ENCODE peak calls at places on chromosomes 1 and 21, in ten cellular contexts. W, C, G, J, O, B, M, V, A and U are unnamed samples.

GRCh38 chr1:220825819-220826551 is 39.3 kb downstream of the MTARC1 start:
- DNase-seq in W (peak; percentile 33), C (no peak), G (no peak), J (no peak), O (no peak), B (no peak), M (peak; percentile 47), V (no peak), A (no peak), U (no peak)

GRCh38 chr1:197481101-197481500 is 213.0 kb downstream of the CRB1 start:
- DNase-seq in W (no peak), C (no peak), G (peak; percentile 17), J (no peak), O (no peak), B (no peak), M (peak; percentile 37), V (no peak), A (peak; percentile 64), U (peak; percentile 64)

GRCh38 chr1:247287460-247287859 is 31.6 kb downstream of the VN1R5 start:
- DNase-seq in W (no peak), C (no peak), G (no peak), J (no peak), O (no peak), B (no peak), M (no peak), V (no peak), A (no peak), U (no peak)

GRCh38 chr21:37627561-37627960 is 261.0 kb downstream of the DYRK1A start:
- DNase-seq in W (no peak), C (no peak), G (no peak), J (no peak), O (no peak), B (no peak), M (no peak), V (no peak), A (no peak), U (no peak)

GRCh38 chr1:244280859-244281258 is 170.8 kb downstream of the ADSS2 start:
- DNase-seq in W (no peak), C (peak; percentile 45), G (no peak), J (no peak), O (no peak), B (no peak), M (no peak), V (no peak), A (no peak), U (no peak)

GRCh38 chr1:210233216-210233494 is 559 bp downstream of the SERTAD4 start:
- DNase-seq in W (peak; percentile 41), C (no peak), G (no peak), J (no peak), O (no peak), B (no peak), M (no peak), V (no peak), A (no peak), U (no peak)

GRCh38 chr1:1399870-1400575 is 888 bp upstream of the CCNL2 start:
- DNase-seq in W (no peak), C (peak; percentile 35), G (no peak), J (no peak), O (no peak), B (no peak), M (no peak), V (no peak), A (peak; percentile 39), U (no peak)

GRCh38 chr1:60425528-60425927 is 352.0 kb upstream of the C1orf87 start:
- DNase-seq in W (peak; percentile 22), C (peak; percentile 4), G (no peak), J (no peak), O (no peak), B (no peak), M (no peak), V (no peak), A (no peak), U (no peak)

GRCh38 chr21:38351961-38352521 is 95.2 kb downstream of the KCNJ15 start:
- DNase-seq in W (no peak), C (peak; percentile 74), G (peak; percentile 89), J (no peak), O (no peak), B (no peak), M (no peak), V (no peak), A (no peak), U (no peak)

GRCh38 chr1:168102482-168102881 is 34.2 kb downstream of the GPR161 start:
- DNase-seq in W (no peak), C (no peak), G (no peak), J (no peak), O (no peak), B (no peak), M (no peak), V (no peak), A (no peak), U (no peak)

GRCh38 chr1:64490204-64490818 is 20.4 kb downstream of the CACHD1 start:
- DNase-seq in W (no peak), C (no peak), G (no peak), J (no peak), O (no peak), B (no peak), M (no peak), V (no peak), A (no peak), U (no peak)

GRCh38 chr1:9326596-9326995 is 33.9 kb downstream of the SPSB1 start:
- DNase-seq in W (no peak), C (peak; percentile 68), G (no peak), J (peak; percentile 35), O (no peak), B (no peak), M (no peak), V (no peak), A (no peak), U (no peak)

GRCh38 chr1:157110003-157110402 is 10.4 kb upstream of the ETV3L start:
- DNase-seq in W (no peak), C (no peak), G (no peak), J (no peak), O (peak; percentile 65), B (no peak), M (peak; percentile 54), V (no peak), A (no peak), U (no peak)

GRCh38 chr1:22900451-22900850 is 72.2 kb downstream of the LACTBL1 start:
- DNase-seq in W (no peak), C (no peak), G (no peak), J (no peak), O (no peak), B (no peak), M (no peak), V (no peak), A (no peak), U (no peak)

GRCh38 chr1:36542962-36543515 is 60.3 kb upstream of the CSF3R start:
- DNase-seq in W (peak; percentile 34), C (no peak), G (peak; percentile 39), J (no peak), O (peak; percentile 5), B (no peak), M (peak; percentile 41), V (peak; percentile 5), A (no peak), U (no peak)

GRCh38 chr1:228399531-228400236 is 7.0 kb downstream of the TRIM11 start:
- DNase-seq in W (no peak), C (no peak), G (no peak), J (no peak), O (no peak), B (no peak), M (peak; percentile 40), V (no peak), A (no peak), U (no peak)

GRCh38 chr21:28375708-28376385 is 616.8 kb downstream of the LTN1 start:
- DNase-seq in W (no peak), C (peak; percentile 54), G (no peak), J (no peak), O (no peak), B (no peak), M (no peak), V (no peak), A (no peak), U (no peak)

GRCh38 chr1:21251773-21252471 is 38.3 kb downstream of the ECE1 start:
- DNase-seq in W (no peak), C (peak; percentile 94), G (peak; percentile 50), J (peak; percentile 84), O (no peak), B (no peak), M (no peak), V (no peak), A (no peak), U (no peak)

GRCh38 chr1:93591291-93591832 is 90.3 kb downstream of the BCAR3 start:
- DNase-seq in W (no peak), C (no peak), G (no peak), J (no peak), O (no peak), B (no peak), M (no peak), V (no peak), A (no peak), U (no peak)

GRCh38 chr1:155706101-155706619 is 17.3 kb downstream of the DAP3 start:
- DNase-seq in W (no peak), C (peak; percentile 35), G (peak; percentile 13), J (no peak), O (no peak), B (no peak), M (no peak), V (no peak), A (no peak), U (no peak)

GRCh38 chr1:17645512-17645911 is 106.0 kb downstream of the ARHGEF10L start:
- DNase-seq in W (no peak), C (no peak), G (no peak), J (no peak), O (no peak), B (no peak), M (no peak), V (no peak), A (no peak), U (no peak)

GRCh38 chr1:81466970-81467369 is 333.8 kb upstream of the ADGRL2 start:
- DNase-seq in W (no peak), C (no peak), G (no peak), J (no peak), O (no peak), B (no peak), M (no peak), V (no peak), A (no peak), U (no peak)

GRCh38 chr1:227937031-227937430 is 10.7 kb downstream of the WNT9A start:
- DNase-seq in W (no peak), C (no peak), G (no peak), J (no peak), O (no peak), B (no peak), M (peak; percentile 12), V (no peak), A (no peak), U (no peak)

GRCh38 chr1:153984125-153984899 is 1.8 kb downstream of the RAB13 start:
- DNase-seq in W (no peak), C (peak; percentile 34), G (no peak), J (no peak), O (no peak), B (no peak), M (no peak), V (no peak), A (no peak), U (peak; percentile 22)

GRCh38 chr1:79325705-79326104 is 319.2 kb upstream of the ADGRL4 start:
- DNase-seq in W (no peak), C (no peak), G (no peak), J (no peak), O (no peak), B (no peak), M (no peak), V (no peak), A (no peak), U (no peak)

GRCh38 chr1:42931108-42931539 is 27.5 kb downstream of the SLC2A1 start:
- DNase-seq in W (peak; percentile 50), C (peak; percentile 56), G (peak; percentile 61), J (no peak), O (no peak), B (no peak), M (peak; percentile 67), V (no peak), A (peak; percentile 84), U (peak; percentile 83)

GRCh38 chr1:207321790-207322530 is 482 bp downstream of the CD55 start:
- DNase-seq in W (peak; percentile 11), C (peak; percentile 33), G (no peak), J (no peak), O (peak; percentile 58), B (peak; percentile 72), M (no peak), V (no peak), A (peak; percentile 36), U (no peak)

GRCh38 chr1:63663873-63664272 is 70.7 kb downstream of the PGM1 start:
- DNase-seq in W (no peak), C (no peak), G (no peak), J (no peak), O (no peak), B (no peak), M (no peak), V (no peak), A (no peak), U (no peak)